ENCODE peak calls at places on chromosomes 7 and 10, in ten cellular contexts. W, S, N, C, Z, D, A, Q, T and H are unnamed samples.

GRCh38 chr7:113783403-113783802 is 135.4 kb downstream of the PPP1R3A start:
- DNase-seq in Q (no peak), N (no peak), T (no peak), D (no peak), S (no peak), A (no peak), W (no peak), C (no peak), Z (no peak), H (no peak)

GRCh38 chr7:50734246-50734645 is 48.5 kb downstream of the GRB10 start:
- DNase-seq in Q (no peak), C (no peak), Z (no peak), W (no peak), N (no peak), T (no peak), A (no peak), S (no peak), D (no peak), H (no peak)

GRCh38 chr10:76150139-76150885 is 718.9 kb downstream of the LRMDA start:
- DNase-seq in W (no peak), Z (peak), D (no peak), Q (no peak), T (no peak), A (peak), N (peak), C (peak), S (no peak), H (no peak)

GRCh38 chr10:73838008-73838567 is 26.7 kb upstream of the NDST2 start:
- DNase-seq in C (no peak), N (no peak), Q (no peak), T (no peak), Z (no peak), W (no peak), D (no peak), A (no peak), S (no peak), H (peak)

GRCh38 chr7:132045481-132045980 is 489.1 kb upstream of the PODXL start:
- DNase-seq in N (no peak), S (peak), Z (no peak), A (no peak), Q (no peak), T (no peak), W (no peak), D (no peak), C (no peak), H (no peak)

GRCh38 chr7:106548491-106548890 is 112.5 kb downstream of the CCDC71L start:
- DNase-seq in W (no peak), D (no peak), C (no peak), T (no peak), S (no peak), N (no peak), Z (no peak), Q (no peak), A (no peak), H (no peak)

GRCh38 chr10:124005991-124006392 is 87.4 kb downstream of the CHST15 start:
- DNase-seq in A (peak), D (no peak), Q (no peak), T (no peak), Z (no peak), C (no peak), S (no peak), W (no peak), N (no peak), H (no peak)

GRCh38 chr10:13882112-13882711 is 295.4 kb downstream of the PRPF18 start:
- DNase-seq in T (peak), C (no peak), D (no peak), W (peak), N (peak), S (peak), Z (no peak), A (no peak), Q (no peak), H (no peak)

GRCh38 chr10:110843796-110844616 is 27.7 kb upstream of the PDCD4 start:
- DNase-seq in D (no peak), W (no peak), T (no peak), Q (no peak), Z (no peak), S (no peak), A (no peak), N (no peak), C (peak), H (no peak)

GRCh38 chr10:71756441-71757191 is 16.7 kb downstream of the VSIR start:
- DNase-seq in D (no peak), N (no peak), C (no peak), Z (no peak), W (no peak), A (no peak), Q (no peak), T (peak), S (no peak), H (no peak)
- H3K27ac ChIP-seq in D (peak), N (no peak), C (no peak), Z (no peak), W (peak), A (peak), Q (peak), T (peak), S (no peak), H (peak)

GRCh38 chr7:95725170-95725569 is 47.2 kb upstream of the DYNC1I1 start:
- DNase-seq in D (no peak), Z (peak), A (no peak), Q (no peak), W (no peak), N (no peak), T (no peak), C (no peak), S (no peak), H (no peak)
- TF ChIP-seq CTCF in D (no peak), Z (no peak), A (no peak), Q (no peak), W (no peak), N (peak), T (no peak), C (no peak), S (peak), H (no peak)

DNA sequence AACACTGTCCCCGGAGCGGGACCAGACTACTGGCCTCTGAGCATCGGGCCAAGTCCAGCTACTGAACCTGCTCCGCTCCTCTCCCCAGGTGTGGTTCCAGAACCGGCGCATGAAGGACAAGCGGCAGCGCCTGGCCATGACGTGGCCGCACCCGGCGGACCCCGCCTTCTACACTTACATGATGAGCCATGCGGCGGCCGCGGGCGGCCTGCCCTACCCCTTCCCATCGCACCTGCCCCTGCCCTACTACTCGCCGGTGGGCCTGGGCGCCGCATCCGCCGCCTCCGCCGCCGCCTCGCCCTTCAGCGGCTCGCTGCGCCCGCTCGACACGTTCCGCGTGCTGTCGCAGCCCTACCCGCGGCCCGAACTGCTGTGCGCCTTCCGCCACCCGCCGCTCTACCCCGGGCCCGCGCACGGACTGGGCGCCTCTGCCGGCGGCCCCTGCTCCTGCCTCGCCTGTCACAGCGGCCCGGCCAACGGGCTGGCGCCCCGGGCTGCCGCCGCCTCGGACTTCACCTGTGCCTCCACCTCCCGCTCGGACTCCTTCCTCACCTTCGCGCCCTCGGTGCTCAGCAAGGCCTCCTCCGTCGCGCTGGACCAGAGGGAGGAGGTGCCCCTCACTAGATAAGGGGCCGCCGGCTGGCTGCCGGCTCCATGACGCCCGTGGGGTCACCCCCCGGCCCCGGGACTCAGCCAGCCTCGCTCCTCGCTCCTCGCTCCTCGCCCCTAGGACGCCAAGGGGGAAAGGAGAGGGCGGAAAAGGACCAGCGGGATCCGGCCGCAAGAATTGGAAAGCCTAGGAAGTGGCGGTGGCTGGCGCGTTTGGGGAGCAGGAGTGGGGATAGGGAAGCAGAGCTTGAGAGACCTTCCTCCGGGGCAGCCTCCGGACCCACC is 3.4 kb downstream of the EVX1 start:
- DNase-seq in Q (peak), N (peak), D (no peak), Z (no peak), S (peak), A (no peak), T (peak), W (no peak), C (no peak), H (no peak)
- H3K4me3 ChIP-seq in Q (peak), N (peak), D (no peak), Z (peak), S (no peak), A (no peak), T (peak), W (no peak), C (peak), H (no peak)

DNA sequence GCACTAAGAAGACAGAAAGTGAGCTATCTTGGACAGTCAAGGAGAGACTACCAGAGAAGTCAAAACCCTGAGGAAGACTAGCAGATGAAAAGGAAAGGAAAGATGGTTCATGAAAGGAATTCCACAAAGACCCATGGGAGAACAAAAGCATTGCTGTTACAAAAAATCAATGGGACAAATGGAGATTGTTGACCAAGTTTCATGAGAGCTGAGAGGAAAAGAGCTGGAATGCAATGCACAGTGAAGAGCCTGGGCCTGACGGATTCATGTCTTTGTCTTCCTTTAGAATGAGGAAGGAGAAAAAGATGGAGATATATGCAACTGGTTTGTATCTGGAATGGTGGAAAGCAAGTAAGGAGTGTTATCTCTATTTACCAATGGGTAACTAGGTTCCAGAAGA is 17.3 kb downstream of the TMEM243 start:
- DNase-seq in N (no peak), T (no peak), A (no peak), Q (no peak), W (no peak), C (no peak), D (no peak), Z (no peak), S (no peak), H (no peak)
- H3K27ac ChIP-seq in N (no peak), T (no peak), A (no peak), Q (no peak), W (no peak), C (no peak), D (no peak), Z (no peak), S (no peak), H (peak)